ENCODE peak calls at places on chromosomes 1 and 21, in nine cellular contexts. U is MCF 10A, S is OCI-LY7, W is WTC11, G is upper lobe of right lung, L is brain microvascular endothelial cell, F is astrocyte of the spinal cord, O is PC-3, P is cardiac fibroblast. T is an unnamed sample.

GRCh38 chr1:226006686-226007085 is 7.5 kb upstream of the SDE2 start:
- DNase-seq in S (no peak), G (no peak), W (no peak), U (no peak), L (no peak), P (no peak), O (no peak), F (no peak), T (no peak)

GRCh38 chr1:184888505-184888904 is 85.8 kb downstream of the NIBAN1 start:
- DNase-seq in P (peak), F (peak), O (peak), W (no peak), S (no peak), U (peak), L (peak), G (no peak), T (no peak)

GRCh38 chr1:228802386-228803221 is 67.3 kb downstream of the RHOU start:
- DNase-seq in W (no peak), G (no peak), P (peak), L (no peak), F (no peak), O (no peak), U (peak), S (no peak), T (no peak)

GRCh38 chr21:38467369-38467768 is 30.9 kb downstream of the ERG start:
- DNase-seq in S (no peak), U (no peak), G (no peak), F (no peak), L (no peak), O (no peak), W (no peak), P (no peak), T (no peak)

GRCh38 chr1:210646258-210646616 is 317.5 kb downstream of the HHAT start:
- DNase-seq in S (no peak), P (no peak), W (no peak), F (no peak), L (no peak), O (no peak), G (no peak), U (no peak), T (no peak)

GRCh38 chr21:38769253-38769780 is 36.4 kb upstream of the ETS2 start:
- DNase-seq in U (no peak), W (no peak), F (peak), L (peak), G (no peak), P (peak), O (peak), S (no peak), T (no peak)

GRCh38 chr1:231419738-231420298 is 2.3 kb downstream of the EGLN1 start:
- DNase-seq in P (no peak), G (no peak), U (peak), O (no peak), F (peak), W (no peak), L (no peak), S (peak), T (no peak)

GRCh38 chr1:161487483-161487827 is 17.8 kb upstream of the FCGR2A start:
- DNase-seq in F (peak), U (peak), S (no peak), G (no peak), P (peak), W (no peak), L (peak), O (peak), T (no peak)

GRCh38 chr1:170680428-170680827 is 16.5 kb downstream of the PRRX1 start:
- DNase-seq in G (no peak), U (peak), P (peak), F (peak), W (no peak), L (peak), S (no peak), O (no peak), T (no peak)

GRCh38 chr1:36157115-36157903 is 1.3 kb downstream of the MAP7D1 start:
- DNase-seq in S (no peak), W (no peak), O (peak), P (peak), F (no peak), U (peak), G (no peak), L (peak), T (no peak)

GRCh38 chr1:207744000-207744534 is 7.8 kb upstream of the CD46 start:
- DNase-seq in O (no peak), W (no peak), L (no peak), S (no peak), F (no peak), P (no peak), G (no peak), U (no peak), T (no peak)

GRCh38 chr1:85628791-85629531 is 48.4 kb downstream of the CCN1 start:
- DNase-seq in L (peak), G (peak), F (peak), S (no peak), W (peak), P (peak), U (peak), O (peak), T (peak)

GRCh38 chr1:164320780-164321683 is 238.0 kb upstream of the PBX1 start:
- DNase-seq in F (peak), G (peak), L (peak), U (no peak), P (peak), W (peak), O (no peak), S (no peak), T (peak)

GRCh38 chr1:40305871-40306270 is 11.2 kb downstream of the COL9A2 start:
- DNase-seq in P (no peak), S (no peak), L (no peak), W (no peak), O (no peak), G (no peak), U (no peak), F (no peak), T (no peak)

GRCh38 chr1:216154063-216154462 is 269.2 kb downstream of the USH2A start:
- DNase-seq in G (no peak), O (no peak), F (no peak), W (no peak), P (no peak), U (no peak), L (no peak), S (no peak), T (no peak)

GRCh38 chr1:172003766-172004530 is 162.7 kb downstream of the DNM3 start:
- DNase-seq in U (no peak), L (no peak), O (peak), P (no peak), S (no peak), G (no peak), W (no peak), F (no peak), T (no peak)

GRCh38 chr1:108590947-108591346 is 31.0 kb downstream of the EEIG2 start:
- DNase-seq in U (peak), S (no peak), O (peak), P (peak), F (peak), L (peak), G (no peak), W (no peak), T (no peak)

GRCh38 chr1:47616906-47617305 is 179.1 kb downstream of the FOXD2 start:
- DNase-seq in L (no peak), P (no peak), O (no peak), U (no peak), W (no peak), F (no peak), S (no peak), G (no peak), T (no peak)

GRCh38 chr1:116115476-116115875 is 4.3 kb downstream of the MAB21L3 start:
- DNase-seq in F (peak), S (no peak), O (peak), P (peak), G (no peak), U (peak), L (peak), W (no peak), T (no peak)

GRCh38 chr21:14487490-14488432 is 58.4 kb downstream of the SAMSN1 start:
- DNase-seq in L (no peak), W (no peak), G (no peak), P (no peak), O (no peak), F (no peak), S (no peak), U (no peak), T (no peak)

GRCh38 chr1:155934933-155935590 is 849 bp upstream of the KHDC4 start:
- DNase-seq in U (no peak), L (no peak), W (no peak), S (peak), F (no peak), P (no peak), O (no peak), G (no peak), T (no peak)

GRCh38 chr1:19351858-19352257 is 39.7 kb downstream of the SLC66A1 start:
- DNase-seq in P (no peak), U (no peak), G (no peak), L (no peak), W (no peak), O (no peak), S (no peak), F (no peak), T (no peak)

GRCh38 chr1:42157667-42158066 is 4.5 kb downstream of the GUCA2B start:
- DNase-seq in O (no peak), P (no peak), S (no peak), W (no peak), U (no peak), L (no peak), G (peak), F (no peak), T (no peak)
- TF ChIP-seq CTCF in O (no peak), P (no peak), S (peak), W (no peak), U (no peak), L (peak), G (no peak), F (no peak), T (no peak)

GRCh38 chr1:176073524-176074157 is 133.4 kb downstream of the COP1 start:
- DNase-seq in F (peak), S (peak), L (peak), W (peak), P (peak), U (peak), O (peak), G (no peak), T (no peak)
- TF ChIP-seq CTCF in F (peak), S (peak), L (peak), W (peak), P (peak), U (peak), O (peak), G (peak), T (peak)

DNA sequence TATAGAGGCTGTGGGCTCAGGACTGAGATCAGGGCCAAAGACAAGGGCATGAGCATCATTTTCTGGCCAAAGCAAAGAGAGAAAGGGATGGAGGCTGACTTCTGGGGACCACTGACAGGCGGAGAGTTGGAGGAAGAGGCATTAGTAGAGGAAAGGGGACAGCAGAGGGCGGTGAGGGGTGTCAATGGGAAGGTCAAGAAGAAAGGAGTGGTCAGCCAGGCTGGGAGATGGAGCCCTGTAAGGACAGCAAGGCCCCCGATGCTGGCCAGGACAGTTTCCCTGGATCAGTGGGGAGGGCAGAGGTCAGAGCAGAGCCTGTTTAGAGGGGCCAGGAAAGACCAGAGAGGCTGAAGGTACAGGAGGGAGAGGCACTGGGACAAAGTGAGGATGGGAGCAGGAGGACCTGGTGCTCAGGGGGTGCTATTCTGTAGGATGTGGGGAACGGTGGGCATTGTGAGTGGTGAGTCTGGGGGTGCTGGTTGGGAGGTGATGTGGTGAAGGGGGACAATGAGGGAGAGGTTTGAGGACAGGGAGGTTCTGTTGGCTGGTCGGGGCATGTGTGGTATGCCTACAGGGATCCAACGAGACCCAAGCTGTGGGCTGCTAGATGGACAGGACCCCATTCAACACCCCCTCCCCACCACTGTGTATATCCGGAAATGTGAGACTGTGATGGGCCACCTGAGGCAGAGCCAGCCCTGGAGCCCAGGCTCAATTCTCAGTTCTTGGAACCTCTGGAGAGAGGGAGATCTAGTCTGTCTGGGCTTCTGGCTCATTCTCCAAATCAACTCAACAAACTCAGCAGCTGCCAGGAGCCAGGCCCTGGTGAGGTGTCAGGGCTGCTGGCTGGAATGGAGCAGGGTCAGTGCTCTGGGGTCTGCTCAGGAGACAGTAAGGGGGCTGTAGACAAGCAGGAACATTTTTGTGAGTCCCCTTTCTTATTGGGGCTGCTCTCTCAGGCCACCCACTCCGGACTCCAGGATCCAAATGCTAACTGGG is 1.4 kb upstream of the FAM151A start:
- DNase-seq in S (no peak), O (no peak), F (no peak), P (no peak), L (no peak), U (no peak), G (no peak), W (no peak), T (no peak)
- TF ChIP-seq CTCF in S (no peak), O (no peak), F (no peak), P (no peak), L (no peak), U (no peak), G (no peak), W (no peak), T (no peak)

GRCh38 chr1:168333562-168334256 is 53.0 kb downstream of the TBX19 start:
- DNase-seq in L (no peak), W (no peak), O (no peak), S (no peak), U (no peak), P (no peak), F (no peak), G (no peak), T (no peak)

GRCh38 chr1:168331569-168331968 is 50.9 kb downstream of the TBX19 start:
- DNase-seq in W (no peak), U (no peak), F (no peak), G (no peak), L (no peak), P (no peak), O (no peak), S (no peak), T (no peak)

GRCh38 chr1:168330285-168330684 is 49.6 kb downstream of the TBX19 start:
- DNase-seq in S (no peak), O (peak), U (no peak), W (no peak), G (no peak), P (no peak), F (no peak), L (no peak), T (no peak)

GRCh38 chr1:168324745-168325425 is 44.2 kb downstream of the TBX19 start:
- DNase-seq in U (no peak), O (no peak), L (no peak), W (no peak), G (no peak), S (no peak), F (no peak), P (no peak), T (no peak)

GRCh38 chr1:168328965-168329364 is 48.3 kb downstream of the TBX19 start:
- DNase-seq in P (no peak), S (no peak), G (no peak), U (no peak), F (no peak), W (no peak), L (no peak), O (no peak), T (no peak)
- TF ChIP-seq CTCF in P (no peak), S (no peak), G (no peak), U (no peak), F (no peak), W (no peak), L (no peak), O (no peak), T (no peak)

DNA sequence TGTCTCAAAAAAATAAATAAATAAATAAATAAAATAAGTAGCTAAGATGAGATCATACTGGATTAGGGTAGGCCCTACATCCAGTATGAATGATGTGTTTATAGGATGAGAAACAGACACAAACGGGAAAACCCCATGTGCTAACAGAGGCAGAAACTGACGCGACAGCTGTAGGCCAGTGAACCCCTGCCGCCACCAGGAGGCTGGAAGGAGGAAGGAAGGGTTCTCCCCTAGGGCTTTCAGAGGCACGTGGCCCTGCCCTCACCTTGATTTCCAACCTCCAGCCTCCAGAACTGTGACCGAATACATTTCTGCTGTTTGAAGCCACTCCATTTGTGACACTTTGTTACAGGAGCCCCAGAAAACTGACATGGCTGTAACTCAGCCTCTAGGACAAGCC is 38.5 kb downstream of the CHD5 start:
- DNase-seq in P (no peak), L (no peak), S (peak), O (peak), F (no peak), W (peak), U (peak), G (no peak), T (peak)
- TF ChIP-seq CTCF in P (peak), L (peak), S (peak), O (peak), F (no peak), W (no peak), U (no peak), G (no peak), T (no peak)

DNA sequence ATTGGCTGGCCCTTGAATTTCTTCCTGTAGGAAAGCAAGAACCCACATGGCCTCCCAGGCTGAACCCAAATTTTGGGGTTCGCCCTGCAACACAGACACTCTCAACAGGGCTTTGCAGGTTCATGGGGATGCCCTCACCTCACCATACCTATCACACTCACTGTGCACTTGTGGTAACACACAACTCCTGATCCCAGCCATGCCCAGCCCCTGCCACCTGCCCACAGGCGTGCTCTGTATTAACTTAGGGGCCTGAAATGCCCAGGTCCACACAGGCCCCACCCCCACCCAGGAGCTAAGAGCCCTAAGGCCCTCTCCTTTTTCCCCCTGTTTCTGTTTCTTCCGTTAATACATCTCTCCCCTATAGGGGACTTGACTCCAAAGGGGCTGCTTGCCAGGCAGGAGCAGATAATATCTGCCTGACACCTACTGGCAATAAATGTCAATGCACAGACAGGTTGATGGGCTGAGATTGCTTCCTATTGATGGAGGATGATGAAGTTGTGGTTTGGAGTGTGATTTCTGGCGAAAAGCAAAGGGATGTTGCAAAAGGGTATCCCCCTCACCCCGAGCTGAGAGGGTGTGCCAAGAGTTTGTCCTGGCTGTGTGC is 171.5 kb downstream of the AJAP1 start:
- DNase-seq in P (no peak), F (no peak), U (peak), G (no peak), O (peak), W (no peak), S (peak), L (peak), T (no peak)
- TF ChIP-seq CTCF in P (no peak), F (no peak), U (no peak), G (peak), O (peak), W (no peak), S (peak), L (peak), T (no peak)

GRCh38 chr1:26864610-26865480 is 1.9 kb downstream of the SFN start:
- DNase-seq in S (peak), W (peak), G (peak), O (peak), L (peak), P (peak), F (peak), U (peak), T (peak)

GRCh38 chr1:26863677-26864060 is 720 bp downstream of the SFN start:
- DNase-seq in F (no peak), G (no peak), O (no peak), U (no peak), S (no peak), P (no peak), L (no peak), W (no peak), T (no peak)

GRCh38 chr1:26861286-26861701 is 1.7 kb upstream of the SFN start:
- DNase-seq in S (no peak), P (peak), O (peak), U (peak), G (no peak), L (peak), F (peak), W (no peak), T (no peak)

GRCh38 chr1:26861889-26862371 is 1.0 kb upstream of the SFN start:
- DNase-seq in S (no peak), U (peak), G (peak), W (no peak), L (no peak), O (peak), P (no peak), F (no peak), T (no peak)

GRCh38 chr1:26862781-26863676 is at the start of gene SFN:
- DNase-seq in W (peak), U (peak), L (no peak), S (peak), G (peak), O (peak), F (no peak), P (no peak), T (no peak)
- TF ChIP-seq CTCF in W (peak), U (peak), L (peak), S (peak), G (peak), O (peak), F (peak), P (peak), T (peak)

GRCh38 chr1:11594625-11595024 is 59.6 kb downstream of the FBXO2 start:
- DNase-seq in F (no peak), W (no peak), G (no peak), U (no peak), O (no peak), L (no peak), S (no peak), P (no peak), T (no peak)

GRCh38 chr1:11595287-11595686 is 58.9 kb downstream of the FBXO2 start:
- DNase-seq in G (no peak), P (no peak), L (no peak), U (no peak), F (no peak), S (no peak), O (no peak), W (no peak), T (no peak)

GRCh38 chr1:11596295-11596694 is 57.9 kb downstream of the FBXO2 start:
- DNase-seq in U (no peak), P (no peak), W (no peak), L (no peak), S (no peak), F (no peak), O (no peak), G (no peak), T (no peak)

GRCh38 chr1:11592752-11593151 is 61.5 kb downstream of the FBXO2 start:
- DNase-seq in O (no peak), L (no peak), U (no peak), P (no peak), W (no peak), S (no peak), F (no peak), G (no peak), T (no peak)

GRCh38 chr1:11594222-11594621 is 60.0 kb downstream of the FBXO2 start:
- DNase-seq in P (peak), F (no peak), U (no peak), W (peak), O (no peak), G (no peak), L (peak), S (no peak), T (no peak)
- TF ChIP-seq CTCF in P (no peak), F (peak), U (no peak), W (no peak), O (peak), G (no peak), L (peak), S (no peak), T (no peak)

DNA sequence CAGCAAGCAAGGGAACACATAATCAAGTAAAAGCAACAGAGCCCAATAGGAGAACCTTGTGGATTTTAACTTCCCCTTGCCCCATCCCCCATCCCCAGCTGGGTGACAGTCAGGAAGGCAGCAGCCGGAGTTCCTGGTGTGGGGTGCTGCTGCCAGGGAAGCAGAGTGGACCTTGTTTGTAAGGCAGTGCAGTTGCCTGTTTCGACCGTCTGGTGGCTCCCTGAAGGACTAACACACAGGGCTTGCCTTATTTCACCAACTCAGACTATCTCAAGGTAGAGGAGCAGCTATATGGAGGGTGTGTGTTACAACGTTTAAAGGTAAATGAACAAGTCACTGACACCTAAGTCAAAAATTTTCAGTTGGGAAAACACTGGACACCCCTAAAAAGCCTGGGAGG is 6.6 kb downstream of the KRTAP10-8 start:
- DNase-seq in U (no peak), W (peak), P (peak), L (peak), F (no peak), O (peak), G (peak), S (peak), T (no peak)
- TF ChIP-seq CTCF in U (no peak), W (no peak), P (peak), L (peak), F (peak), O (peak), G (peak), S (no peak), T (no peak)